ENCODE peak calls at places on chromosomes 12 and 14, in nine cellular contexts. D, L, X, N, Y, U, M, T and J are unnamed samples.

GRCh38 chr14:74712499-74713394 is at the start of the genes AREL1 and FCF1:
- DNase-seq in D (peak), N (peak), T (peak), M (no peak), X (peak), U (peak), Y (peak), L (peak), J (peak)

GRCh38 chr12:124875803-124876132 is 12.1 kb upstream of the SCARB1 start:
- DNase-seq in U (no peak), Y (no peak), M (no peak), L (no peak), N (no peak), X (no peak), D (no peak), T (no peak), J (no peak)

GRCh38 chr12:71014180-71014785 is 93.7 kb upstream of the PTPRR start:
- DNase-seq in X (peak), N (no peak), L (no peak), M (peak), T (no peak), D (no peak), Y (peak), U (no peak), J (no peak)

GRCh38 chr12:107318804-107319535 is 225.6 kb upstream of the CRY1 start:
- DNase-seq in N (no peak), D (no peak), X (no peak), T (no peak), U (no peak), L (peak), Y (peak), M (peak), J (peak)

GRCh38 chr12:100554608-100555077 is 18.8 kb upstream of the GAS2L3 start:
- DNase-seq in X (peak), N (no peak), T (no peak), Y (peak), L (no peak), M (peak), U (no peak), D (no peak), J (no peak)

GRCh38 chr14:55699131-55700057 is 119.4 kb downstream of the KTN1 start:
- DNase-seq in D (no peak), Y (peak), T (no peak), X (no peak), U (no peak), N (no peak), L (no peak), M (peak), J (no peak)

GRCh38 chr14:92516966-92517350 is 3.4 kb downstream of the RIN3 start:
- DNase-seq in M (peak), D (no peak), X (no peak), T (peak), N (peak), L (no peak), Y (no peak), U (no peak), J (no peak)

GRCh38 chr12:110107369-110108281 is 16.5 kb upstream of the IFT81 start:
- DNase-seq in L (peak), U (peak), T (no peak), N (no peak), Y (peak), D (peak), X (no peak), M (peak), J (no peak)

GRCh38 chr12:13981296-13981962 is at the start of gene GRIN2B:
- DNase-seq in U (no peak), L (no peak), N (no peak), D (peak), T (no peak), M (peak), Y (no peak), X (peak), J (no peak)

GRCh38 chr12:77685112-77685511 is 145.6 kb upstream of the NAV3 start:
- DNase-seq in T (no peak), X (peak), L (peak), N (no peak), D (peak), U (peak), Y (peak), M (peak), J (no peak)

GRCh38 chr12:14443531-14443930 is 78.0 kb downstream of the ATF7IP start:
- DNase-seq in U (no peak), D (no peak), X (no peak), M (no peak), Y (no peak), T (no peak), L (no peak), N (no peak), J (no peak)

GRCh38 chr12:124075836-124076235 is 102.8 kb downstream of the ZNF664 start:
- DNase-seq in Y (no peak), L (no peak), D (no peak), N (no peak), M (no peak), T (no peak), U (no peak), X (no peak), J (no peak)

GRCh38 chr14:75156901-75157300 is 19.5 kb downstream of the TMED10 start:
- DNase-seq in Y (peak), X (no peak), U (no peak), N (no peak), D (no peak), L (no peak), T (no peak), M (no peak), J (no peak)

GRCh38 chr12:132432126-132432525 is 57.8 kb upstream of the FBRSL1 start:
- DNase-seq in M (no peak), U (no peak), N (no peak), Y (no peak), T (no peak), L (no peak), X (no peak), D (no peak), J (no peak)

GRCh38 chr12:108734200-108734906 is 3.0 kb upstream of the CORO1C start:
- DNase-seq in N (no peak), D (no peak), X (peak), Y (peak), T (no peak), L (no peak), M (no peak), U (no peak), J (peak)